ENCODE peak calls at places on chromosomes 4 and X, in seven cellular contexts. J is GM04503; O is iPS-NIHi11; M is NCI-H146; L is EH; R is pons; V is activated CD4-positive, alpha-beta memory T cell treated with anti-CD3 and anti-CD28 coated beads for 36 hours. I is an unnamed sample.

GRCh38 chrX:27883468-27884092 is 75.8 kb downstream of the MAGEB10 start:
- DNase-seq in J (no peak), O (no peak), M (no peak), L (peak; percentile 0), R (no peak), V (no peak), I (no peak)

GRCh38 chr4:94345267-94345666 is 2.6 kb upstream of the HPGDS start:
- DNase-seq in J (no peak), O (no peak), M (no peak), L (no peak), R (peak; percentile 64), V (no peak), I (no peak)

GRCh38 chr4:106864231-106864630 is 171.9 kb downstream of the DKK2 start:
- DNase-seq in J (peak; percentile 84), O (no peak), M (no peak), L (peak; percentile 79), R (peak; percentile 15), V (no peak), I (no peak)

GRCh38 chrX:119118780-119119395 is 8.7 kb downstream of the KIAA1210 start:
- DNase-seq in J (no peak), O (peak; percentile 67), M (peak; percentile 10), L (peak; percentile 54), R (peak; percentile 37), V (peak; percentile 63), I (peak; percentile 30)

GRCh38 chr4:137226900-137227299 is 305.4 kb downstream of the PCDH18 start:
- DNase-seq in J (no peak), O (no peak), M (peak; percentile 1), L (peak; percentile 35), R (no peak), V (no peak), I (no peak)

GRCh38 chrX:107574711-107575110 is 53.6 kb upstream of the PRPS1 start:
- DNase-seq in J (no peak), O (no peak), M (no peak), L (peak; percentile 82), R (no peak), V (no peak), I (no peak)

GRCh38 chr4:7808181-7808580 is 131.5 kb downstream of the AFAP1 start:
- DNase-seq in J (no peak), O (no peak), M (no peak), L (no peak), R (no peak), V (no peak), I (no peak)

GRCh38 chr4:156312261-156312847 is 358.7 kb upstream of the CTSO start:
- DNase-seq in J (no peak), O (no peak), M (no peak), L (peak; percentile 49), R (no peak), V (no peak), I (no peak)

GRCh38 chrX:40086569-40087335 is 11.0 kb downstream of the BCOR start:
- DNase-seq in J (no peak), O (no peak), M (no peak), L (no peak), R (peak; percentile 92), V (no peak), I (no peak)

GRCh38 chr4:157220026-157220881 is at the start of gene GRIA2:
- DNase-seq in J (no peak), O (peak; percentile 90), M (peak; percentile 81), L (peak; percentile 64), R (peak; percentile 77), V (no peak), I (peak; percentile 25)

GRCh38 chr4:183987529-183987946 is 82.4 kb downstream of the STOX2 start:
- DNase-seq in J (peak; percentile 20), O (peak; percentile 62), M (no peak), L (peak; percentile 64), R (peak; percentile 81), V (no peak), I (no peak)

GRCh38 chrX:8815460-8816065 is 14.4 kb upstream of the FAM9A start:
- DNase-seq in J (peak; percentile 1), O (peak; percentile 63), M (peak; percentile 44), L (peak; percentile 47), R (peak; percentile 35), V (no peak), I (peak; percentile 5)

GRCh38 chrX:69038188-69038587 is 127.1 kb downstream of the PJA1 start:
- DNase-seq in J (no peak), O (no peak), M (no peak), L (no peak), R (no peak), V (no peak), I (no peak)

GRCh38 chr4:38430841-38431240 is 233.2 kb upstream of the KLF3 start:
- DNase-seq in J (no peak), O (no peak), M (no peak), L (no peak), R (no peak), V (no peak), I (no peak)

GRCh38 chr4:72118017-72118416 is 86.2 kb downstream of the NPFFR2 start:
- DNase-seq in J (no peak), O (no peak), M (no peak), L (no peak), R (no peak), V (no peak), I (no peak)

GRCh38 chr4:84503495-84504437 is 4.7 kb upstream of the NKX6-1 start:
- DNase-seq in J (peak; percentile 26), O (peak; percentile 76), M (no peak), L (peak; percentile 67), R (peak; percentile 86), V (no peak), I (peak; percentile 45)

GRCh38 chr4:26496207-26496783 is 6.0 kb upstream of the CCKAR start:
- DNase-seq in J (no peak), O (no peak), M (no peak), L (no peak), R (no peak), V (no peak), I (no peak)

GRCh38 chr4:2008921-2009650 is at the start of gene NELFA:
- DNase-seq in J (peak; percentile 44), O (peak; percentile 97), M (peak; percentile 98), L (peak; percentile 91), R (peak; percentile 94), V (peak; percentile 96), I (peak; percentile 88)

GRCh38 chrX:83845397-83845796 is 15.5 kb upstream of the CYLC1 start:
- DNase-seq in J (peak; percentile 0), O (peak; percentile 28), M (peak; percentile 56), L (peak; percentile 4), R (peak; percentile 34), V (no peak), I (peak; percentile 0)

GRCh38 chrX:35726176-35726575 is 72.0 kb upstream of the MAGEB16 start:
- DNase-seq in J (no peak), O (no peak), M (no peak), L (peak; percentile 0), R (no peak), V (no peak), I (no peak)

GRCh38 chr4:177283167-177283566 is 26.5 kb upstream of the NEIL3 start:
- DNase-seq in J (no peak), O (no peak), M (no peak), L (peak; percentile 87), R (no peak), V (no peak), I (no peak)

GRCh38 chr4:81211956-81212355 is 3.1 kb downstream of the PRKG2 start:
- DNase-seq in J (no peak), O (no peak), M (no peak), L (no peak), R (no peak), V (no peak), I (no peak)

GRCh38 chr4:3193531-3194203 is 55.3 kb upstream of the MSANTD1 start:
- DNase-seq in J (no peak), O (no peak), M (no peak), L (no peak), R (no peak), V (no peak), I (no peak)

GRCh38 chr4:26028133-26028792 is 114.2 kb downstream of the SMIM20 start:
- DNase-seq in J (no peak), O (no peak), M (no peak), L (no peak), R (no peak), V (no peak), I (no peak)

GRCh38 chr4:175929441-175929840 is 117.4 kb upstream of the GPM6A start:
- DNase-seq in J (no peak), O (no peak), M (no peak), L (no peak), R (no peak), V (no peak), I (no peak)

GRCh38 chrX:37332987-37333658 is 16.0 kb upstream of the PRRG1 start:
- DNase-seq in J (no peak), O (no peak), M (no peak), L (peak; percentile 10), R (no peak), V (no peak), I (no peak)

GRCh38 chr4:85147481-85148076 is 181.1 kb upstream of the WDFY3 start:
- DNase-seq in J (peak; percentile 14), O (peak; percentile 55), M (peak; percentile 18), L (peak; percentile 64), R (peak; percentile 93), V (peak; percentile 13), I (peak; percentile 16)

GRCh38 chrX:4379071-4379470 is 665.6 kb upstream of the PRKX start:
- DNase-seq in J (no peak), O (no peak), M (no peak), L (no peak), R (no peak), V (no peak), I (no peak)

GRCh38 chrX:148573119-148573518 is 72.7 kb downstream of the AFF2 start:
- DNase-seq in J (no peak), O (no peak), M (no peak), L (no peak), R (no peak), V (no peak), I (no peak)

GRCh38 chr4:68346461-68346860 is 3.4 kb downstream of the YTHDC1 start:
- DNase-seq in J (no peak), O (no peak), M (no peak), L (peak; percentile 13), R (no peak), V (no peak), I (no peak)

I was measured in GM19239.